ENCODE peak calls at places on chromosomes 16 and 17, in five cellular contexts. F, U, O, M and W are unnamed samples. For H3K4me1, the result is how much of the 10 kb centered on the place peaks cover.

GRCh38 chr17:43591750-43592562 is 45.8 kb upstream of the ETV4 start:
- ATAC-seq in F (no peak), U (peak), O (peak), M (no peak), W (peak)

GRCh38 chr17:8447816-8448215 is 12.1 kb downstream of the NDEL1 start:
- ATAC-seq in F (no peak), U (no peak), O (peak), M (peak), W (no peak)

GRCh38 chr16:78659216-78659615 is 559.8 kb downstream of the WWOX start:
- ATAC-seq in F (no peak), U (no peak), O (no peak), M (peak), W (no peak)

GRCh38 chr17:29433551-29433950 is 43.4 kb downstream of the TAOK1 start:
- ATAC-seq in F (peak), U (peak), O (peak), M (no peak), W (no peak)

GRCh38 chr16:87227651-87228015 is 89.6 kb downstream of the C16orf95 start:
- ATAC-seq in F (no peak), U (peak), O (peak), M (no peak), W (peak)

GRCh38 chr16:7227193-7227825 is 105.3 kb upstream of the RBFOX1 start:
- ATAC-seq in F (no peak), U (no peak), O (peak), M (no peak), W (no peak)

GRCh38 chr17:29190039-29190438 is 9.8 kb upstream of the MYO18A start:
- ATAC-seq in F (no peak), U (no peak), O (no peak), M (no peak), W (no peak)

GRCh38 chr17:78836420-78837021 is 4.1 kb downstream of the USP36 start:
- ATAC-seq in F (no peak), U (no peak), O (no peak), M (no peak), W (no peak)

GRCh38 chr17:74854792-74855191 is 4.9 kb downstream of the GRIN2C start:
- ATAC-seq in F (no peak), U (no peak), O (no peak), M (no peak), W (no peak)

GRCh38 chr16:69126221-69126620 is 6.2 kb downstream of the CHTF8 start:
- ATAC-seq in F (no peak), U (no peak), O (no peak), M (no peak), W (no peak)

GRCh38 chr17:74471341-74471740 is 4.9 kb downstream of the CD300A start:
- ATAC-seq in F (no peak), U (no peak), O (no peak), M (no peak), W (no peak)

GRCh38 chr17:5585814-5586558 is 1.7 kb upstream of the NLRP1 start:
- ATAC-seq in F (no peak), U (no peak), O (no peak), M (no peak), W (no peak)

GRCh38 chr16:57388359-57389086 is 16.0 kb upstream of the CCL17 start:
- ATAC-seq in F (no peak), U (no peak), O (no peak), M (no peak), W (no peak)

GRCh38 chr16:3561626-3562025 is 15.6 kb downstream of the NLRC3 start:
- ATAC-seq in F (no peak), U (no peak), O (no peak), M (no peak), W (no peak)

GRCh38 chr16:9384141-9384540 is 292.7 kb downstream of the HAPSTR1 start:
- ATAC-seq in F (no peak), U (no peak), O (no peak), M (no peak), W (no peak)

DNA sequence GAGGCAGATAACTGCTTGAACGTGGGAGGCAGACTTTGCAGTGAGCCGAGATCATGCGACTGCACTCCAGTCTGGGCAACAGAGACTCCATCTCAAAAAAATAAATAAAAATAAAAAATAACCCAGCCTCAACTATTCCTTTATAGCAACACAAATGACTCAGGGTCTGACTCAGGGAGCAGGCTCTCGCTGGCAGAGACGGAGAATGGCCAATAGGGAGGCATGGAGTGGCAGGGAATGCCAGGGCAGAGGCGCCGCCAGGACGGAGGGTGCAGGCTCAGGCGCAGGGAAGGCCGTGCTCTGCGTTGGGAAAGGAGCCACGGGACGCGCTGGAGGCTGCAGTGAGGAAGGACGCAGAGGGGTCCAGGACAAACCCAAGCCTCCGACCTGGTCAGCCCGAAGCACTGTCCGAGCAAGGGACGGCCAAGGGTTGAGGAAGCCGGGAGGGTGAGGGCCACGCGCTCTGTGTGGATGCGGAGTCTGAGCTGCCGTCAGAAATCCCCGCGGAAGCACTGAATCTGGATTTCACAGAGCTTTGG is 40.3 kb downstream of the PKD1 start:
- ATAC-seq in F (no peak), U (no peak), O (no peak), M (no peak), W (no peak)
- H3K27ac ChIP-seq in F (no peak), U (no peak), O (no peak), M (no peak), W (no peak)

DNA sequence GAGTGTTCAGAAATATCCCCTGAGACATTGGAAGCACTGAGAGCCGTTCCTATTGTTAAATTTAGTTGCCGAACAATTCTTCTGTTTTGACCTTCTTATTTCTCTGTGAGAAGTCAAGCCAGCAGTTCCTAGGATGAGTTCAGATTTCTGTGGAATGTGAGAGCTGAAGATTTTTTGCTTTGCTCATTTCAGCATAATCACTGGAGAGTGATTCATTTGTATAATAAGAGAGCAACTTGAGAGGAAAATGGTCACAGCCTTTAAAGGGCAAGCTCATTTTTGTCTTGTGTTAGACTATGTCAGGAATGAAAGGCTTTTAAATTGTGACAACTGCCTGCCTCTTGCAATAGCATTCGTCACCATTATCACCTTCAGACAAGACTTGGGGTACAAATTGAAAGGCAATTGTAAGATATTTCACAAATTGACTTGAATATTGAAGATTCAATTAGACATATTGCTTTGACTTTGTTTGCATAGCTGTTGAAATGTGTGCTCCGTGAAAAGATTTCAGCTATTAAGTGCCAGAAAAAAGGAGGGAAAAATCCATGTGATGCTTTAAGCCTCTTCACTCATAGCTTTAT is 900.0 kb upstream of the GOT2 start:
- ATAC-seq in F (no peak), U (no peak), O (no peak), M (no peak), W (no peak)
- H3K4me1 ChIP-seq in F (under half), U (under half), O (under half), M (under half), W (under half)

GRCh38 chr16:10740000-10740844 is 3.4 kb upstream of the NUBP1 start:
- ATAC-seq in F (no peak), U (no peak), O (no peak), M (no peak), W (no peak)

GRCh38 chr16:10736926-10737625 is 6.6 kb upstream of the NUBP1 start:
- ATAC-seq in F (peak), U (peak), O (peak), M (peak), W (peak)

GRCh38 chr16:10740845-10741208 is 2.8 kb upstream of the NUBP1 start:
- ATAC-seq in F (no peak), U (no peak), O (no peak), M (no peak), W (no peak)

GRCh38 chr16:10741844-10742243 is 1.8 kb upstream of the NUBP1 start:
- ATAC-seq in F (no peak), U (no peak), O (no peak), M (no peak), W (no peak)

DNA sequence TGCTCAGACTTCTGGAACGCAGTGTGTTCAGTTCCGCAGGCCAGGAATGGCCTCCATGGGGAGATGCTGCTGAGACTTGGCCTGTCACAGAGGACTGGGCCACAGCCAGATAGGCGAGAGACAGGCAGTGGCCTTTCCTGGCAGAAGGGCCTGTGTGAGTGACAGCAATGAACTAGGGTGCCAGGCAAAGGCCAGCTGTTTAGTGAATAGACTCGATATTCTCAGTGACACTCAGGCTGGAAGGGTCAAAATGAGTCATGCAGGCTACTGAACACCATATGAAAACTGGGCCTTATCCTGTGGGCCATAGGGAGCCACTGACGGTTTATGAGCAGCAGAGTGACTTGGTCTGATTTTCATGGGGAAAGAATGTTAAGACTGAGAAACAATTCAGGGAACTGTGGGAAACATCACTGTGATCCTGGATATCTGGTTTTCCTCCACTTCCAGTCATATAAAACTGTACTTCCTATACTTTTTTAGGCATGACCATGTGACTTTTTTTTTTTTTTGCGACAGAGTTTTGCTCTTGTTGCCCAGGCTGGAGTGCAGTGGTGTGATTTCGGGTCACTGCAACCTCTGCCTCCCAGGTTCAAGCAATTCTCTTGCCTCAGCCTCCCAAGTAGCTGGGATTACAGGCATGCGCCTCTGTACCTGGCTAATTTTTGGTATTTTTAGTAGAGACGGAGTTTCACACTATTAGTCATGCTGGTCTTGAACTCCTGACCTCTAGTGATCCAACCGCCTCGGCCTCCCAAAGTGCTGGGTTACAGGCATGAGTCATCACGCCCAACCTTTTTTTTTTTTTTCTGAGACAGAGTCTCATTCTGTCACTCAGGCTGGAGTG is 5.2 kb upstream of the NUBP1 start:
- ATAC-seq in F (peak), U (peak), O (no peak), M (peak), W (peak)
- TF ChIP-seq POLR2AphosphoS5 in F (no peak), U (peak), O (no peak), M (no peak), W (peak)

GRCh38 chr17:2849327-2849670 is 53.1 kb downstream of the RAP1GAP2 start:
- ATAC-seq in F (no peak), U (no peak), O (peak), M (no peak), W (no peak)
- H3K27ac ChIP-seq in F (no peak), U (no peak), O (no peak), M (no peak), W (peak)

GRCh38 chr16:89453662-89454321 is 36.6 kb downstream of the ANKRD11 start:
- ATAC-seq in F (peak), U (peak), O (peak), M (peak), W (peak)

GRCh38 chr16:89452925-89453324 is 37.4 kb downstream of the ANKRD11 start:
- ATAC-seq in F (no peak), U (peak), O (no peak), M (no peak), W (no peak)

GRCh38 chr16:89450537-89450936 is 39.8 kb downstream of the ANKRD11 start:
- ATAC-seq in F (no peak), U (no peak), O (no peak), M (no peak), W (no peak)

GRCh38 chr16:89449726-89450335 is 40.5 kb downstream of the ANKRD11 start:
- ATAC-seq in F (peak), U (no peak), O (peak), M (peak), W (no peak)

GRCh38 chr16:89452241-89452640 is 38.1 kb downstream of the ANKRD11 start:
- ATAC-seq in F (no peak), U (no peak), O (no peak), M (no peak), W (no peak)
- H3K4me1 ChIP-seq in F (under half), U (half or more), O (under half), M (half or more), W (under half)

DNA sequence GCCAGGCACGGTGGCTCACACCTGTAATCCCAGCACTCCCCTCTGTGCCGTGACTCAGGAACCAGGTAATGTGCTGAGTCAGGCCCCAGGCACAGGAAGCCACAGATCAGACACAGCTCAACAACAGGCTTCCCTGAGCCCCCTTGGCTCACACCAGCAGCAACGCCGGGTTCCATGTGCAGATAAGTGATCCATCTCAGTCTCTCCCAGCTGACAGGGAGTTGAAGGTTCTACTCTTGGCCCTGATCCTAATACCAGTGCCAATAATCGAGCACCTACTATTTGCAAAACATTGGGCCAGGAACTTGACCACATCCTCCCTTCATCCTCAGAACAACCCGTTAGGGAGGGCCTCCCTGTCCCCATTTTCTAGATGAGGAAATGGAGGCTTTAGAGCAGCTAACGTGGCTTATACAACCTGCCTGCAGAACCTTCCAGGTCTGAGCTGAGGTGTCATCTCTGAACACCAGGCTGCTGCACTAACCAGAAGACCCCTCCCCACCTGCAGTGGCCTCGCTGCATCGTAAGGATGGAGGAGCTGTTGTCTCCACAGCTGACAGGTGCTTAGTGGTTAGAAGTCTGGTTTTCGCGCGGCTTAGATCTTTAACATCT is 64.8 kb upstream of the AMZ2 start:
- ATAC-seq in F (peak), U (no peak), O (peak), M (peak), W (no peak)
- TF ChIP-seq POLR2AphosphoS5 in F (no peak), U (no peak), O (no peak), M (no peak), W (no peak)

DNA sequence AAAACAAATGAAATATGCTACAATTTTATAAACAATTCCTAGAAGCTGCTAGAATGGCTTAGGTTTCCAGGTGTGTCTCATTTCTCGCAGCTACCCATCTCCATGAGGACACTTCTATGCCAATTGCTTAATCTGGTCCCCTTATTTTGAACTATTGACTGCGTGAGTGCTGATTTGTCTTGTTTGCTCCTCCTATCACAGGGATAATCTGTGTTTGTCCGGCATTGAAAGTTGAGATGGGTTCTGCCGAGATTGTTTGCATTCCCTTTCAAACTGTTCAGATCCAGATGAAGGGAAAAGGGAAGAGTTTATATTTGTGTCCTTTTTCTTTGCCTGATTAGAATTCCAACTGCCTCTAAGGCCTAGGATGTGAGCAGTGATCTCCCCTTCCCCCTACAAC is 21.7 kb upstream of the COX10 start:
- ATAC-seq in F (no peak), U (no peak), O (no peak), M (no peak), W (no peak)
- H3K27ac ChIP-seq in F (no peak), U (no peak), O (no peak), M (no peak), W (no peak)